ENCODE peak calls at places on chromosomes 1 and 21, in nine cellular contexts. F, C, V, T, P, N, Q, W and M are unnamed samples.

GRCh38 chr1:64248065-64248464 is 44.6 kb downstream of the UBE2U start:
- DNase-seq in F (no peak), C (no peak), V (no peak), T (no peak), P (no peak), N (peak; percentile 58), Q (no peak), W (no peak), M (no peak)

GRCh38 chr1:115492880-115493279 is 148.9 kb upstream of the VANGL1 start:
- DNase-seq in F (no peak), C (no peak), V (no peak), T (no peak), P (no peak), N (no peak), Q (peak; percentile 82), W (no peak), M (no peak)

GRCh38 chr1:6002714-6003501 is 10.7 kb upstream of the NPHP4 start:
- DNase-seq in F (no peak), C (peak; percentile 69), V (no peak), T (no peak), P (no peak), N (peak; percentile 36), Q (no peak), W (no peak), M (peak; percentile 77)

GRCh38 chr1:199336745-199337640 is 690.5 kb upstream of the NR5A2 start:
- DNase-seq in F (no peak), C (no peak), V (no peak), T (no peak), P (no peak), N (peak; percentile 46), Q (no peak), W (no peak), M (no peak)

GRCh38 chr1:234327577-234328164 is 45.6 kb upstream of the COA6 start:
- DNase-seq in F (no peak), C (no peak), V (no peak), T (no peak), P (no peak), N (no peak), Q (no peak), W (no peak), M (no peak)

GRCh38 chr1:30847358-30847972 is 61.1 kb downstream of the SDC3 start:
- DNase-seq in F (peak; percentile 44), C (peak; percentile 92), V (no peak), T (peak; percentile 66), P (no peak), N (peak; percentile 73), Q (no peak), W (no peak), M (peak; percentile 80)

GRCh38 chr1:48777219-48777895 is 666 bp upstream of the BEND5 start:
- DNase-seq in F (peak; percentile 26), C (no peak), V (no peak), T (no peak), P (no peak), N (peak; percentile 49), Q (no peak), W (no peak), M (no peak)

GRCh38 chr1:245604979-245605378 is 450.2 kb downstream of the KIF26B start:
- DNase-seq in F (no peak), C (no peak), V (no peak), T (no peak), P (no peak), N (no peak), Q (no peak), W (no peak), M (no peak)

GRCh38 chr21:45998276-45998701 is 16.7 kb downstream of the COL6A1 start:
- DNase-seq in F (no peak), C (no peak), V (no peak), T (no peak), P (no peak), N (no peak), Q (no peak), W (no peak), M (peak; percentile 11)

GRCh38 chr1:39154553-39155361 is 49.7 kb upstream of the MACF1 start:
- DNase-seq in F (no peak), C (peak; percentile 29), V (no peak), T (peak; percentile 36), P (no peak), N (no peak), Q (peak; percentile 82), W (no peak), M (peak; percentile 26)

GRCh38 chr1:59007820-59008598 is 224.2 kb upstream of the JUN start:
- DNase-seq in F (no peak), C (no peak), V (no peak), T (no peak), P (peak; percentile 50), N (no peak), Q (no peak), W (peak; percentile 48), M (no peak)

GRCh38 chr1:224615861-224616760 is at the start of gene CNIH3:
- DNase-seq in F (peak; percentile 70), C (no peak), V (no peak), T (no peak), P (peak; percentile 52), N (peak; percentile 93), Q (peak; percentile 72), W (no peak), M (no peak)

GRCh38 chr1:29504266-29504665 is 267.9 kb downstream of the PTPRU start:
- DNase-seq in F (no peak), C (no peak), V (no peak), T (no peak), P (no peak), N (no peak), Q (no peak), W (no peak), M (no peak)

GRCh38 chr1:165942062-165942461 is 114.6 kb downstream of the UCK2 start:
- DNase-seq in F (peak; percentile 39), C (no peak), V (no peak), T (no peak), P (no peak), N (no peak), Q (no peak), W (no peak), M (no peak)

GRCh38 chr1:52602328-52603300 is at the start of gene GPX7:
- DNase-seq in F (no peak), C (peak; percentile 53), V (peak; percentile 45), T (no peak), P (peak; percentile 71), N (peak; percentile 77), Q (peak; percentile 79), W (peak; percentile 59), M (peak; percentile 50)

GRCh38 chr1:17582124-17582768 is 42.7 kb downstream of the ARHGEF10L start:
- DNase-seq in F (no peak), C (no peak), V (no peak), T (no peak), P (no peak), N (no peak), Q (no peak), W (no peak), M (no peak)

GRCh38 chr21:36584980-36585940 is 105.3 kb upstream of the CLDN14 start:
- DNase-seq in F (no peak), C (no peak), V (peak; percentile 5), T (no peak), P (no peak), N (peak; percentile 33), Q (no peak), W (no peak), M (no peak)

GRCh38 chr1:116471241-116471640 is 98.2 kb downstream of the ATP1A1 start:
- DNase-seq in F (no peak), C (no peak), V (no peak), T (no peak), P (no peak), N (no peak), Q (no peak), W (no peak), M (no peak)

GRCh38 chr1:152107984-152108898 is 7.0 kb downstream of the TCHH start:
- DNase-seq in F (no peak), C (peak; percentile 54), V (no peak), T (no peak), P (peak; percentile 18), N (peak; percentile 78), Q (peak; percentile 5), W (no peak), M (peak; percentile 23)

GRCh38 chr1:90201467-90202358 is 206.8 kb downstream of the ZNF326 start:
- DNase-seq in F (no peak), C (no peak), V (no peak), T (no peak), P (no peak), N (no peak), Q (no peak), W (no peak), M (no peak)

GRCh38 chr1:7550981-7551380 is 220.1 kb upstream of the VAMP3 start:
- DNase-seq in F (no peak), C (peak; percentile 19), V (no peak), T (no peak), P (no peak), N (no peak), Q (no peak), W (no peak), M (no peak)

GRCh38 chr1:77636864-77637263 is 45.6 kb downstream of the ZZZ3 start:
- DNase-seq in F (no peak), C (no peak), V (no peak), T (no peak), P (no peak), N (peak; percentile 58), Q (no peak), W (no peak), M (no peak)

GRCh38 chr1:225364439-225364838 is 63.4 kb downstream of the LBR start:
- DNase-seq in F (no peak), C (no peak), V (no peak), T (no peak), P (no peak), N (no peak), Q (no peak), W (no peak), M (no peak)

GRCh38 chr1:100710881-100711660 is 8.5 kb upstream of the VCAM1 start:
- DNase-seq in F (no peak), C (no peak), V (no peak), T (no peak), P (no peak), N (no peak), Q (peak; percentile 42), W (no peak), M (no peak)

GRCh38 chr1:51875291-51875772 is 3.2 kb downstream of the NRDC start:
- DNase-seq in F (no peak), C (no peak), V (no peak), T (no peak), P (no peak), N (no peak), Q (no peak), W (no peak), M (no peak)

GRCh38 chr1:178192686-178193085 is 98.8 kb downstream of the RASAL2 start:
- DNase-seq in F (no peak), C (peak; percentile 43), V (no peak), T (peak; percentile 8), P (no peak), N (no peak), Q (peak; percentile 65), W (no peak), M (no peak)

GRCh38 chr21:25907573-25908275 is 173.0 kb downstream of the GABPA start:
- DNase-seq in F (no peak), C (no peak), V (no peak), T (no peak), P (no peak), N (no peak), Q (no peak), W (no peak), M (no peak)

GRCh38 chr1:58848818-58849411 is 65.1 kb upstream of the JUN start:
- DNase-seq in F (no peak), C (peak; percentile 88), V (no peak), T (peak; percentile 36), P (peak; percentile 32), N (peak; percentile 6), Q (peak; percentile 92), W (no peak), M (peak; percentile 63)

GRCh38 chr1:150362721-150363425 is 1.1 kb upstream of the RPRD2 start:
- DNase-seq in F (no peak), C (no peak), V (no peak), T (no peak), P (peak; percentile 19), N (peak; percentile 13), Q (no peak), W (peak; percentile 9), M (no peak)

GRCh38 chr1:14659913-14660312 is 61.4 kb downstream of the KAZN start:
- DNase-seq in F (no peak), C (no peak), V (no peak), T (no peak), P (no peak), N (no peak), Q (no peak), W (no peak), M (no peak)

GRCh38 chr1:12658531-12659453 is 14.9 kb downstream of the AADACL4 start:
- DNase-seq in F (peak; percentile 82), C (peak; percentile 68), V (peak; percentile 74), T (peak; percentile 89), P (peak; percentile 77), N (peak; percentile 93), Q (peak; percentile 95), W (peak; percentile 44), M (peak; percentile 67)